ENCODE peak calls at places on chromosome 10, in five cellular contexts. C is H9, N is choroid plexus epithelial cell, I is A549, Q is GM10248. L is an unnamed sample.

GRCh38 chr10:95606922-95607321 is 45.8 kb upstream of the SORBS1 start:
- DNase-seq in C (no peak), N (peak), I (no peak), Q (no peak), L (no peak)

GRCh38 chr10:69375307-69376151 is 41.2 kb downstream of the TACR2 start:
- DNase-seq in C (peak), N (no peak), I (no peak), Q (no peak), L (peak)

GRCh38 chr10:72421895-72422540 is 67.3 kb upstream of the DNAJB12 start:
- DNase-seq in C (peak), N (no peak), I (no peak), Q (no peak), L (no peak)

GRCh38 chr10:122154733-122155366 is 116.2 kb upstream of the BTBD16 start:
- DNase-seq in C (peak), N (peak), I (no peak), Q (no peak), L (no peak)

GRCh38 chr10:116183733-116184447 is 89.1 kb downstream of the GFRA1 start:
- DNase-seq in C (peak), N (peak), I (no peak), Q (no peak), L (peak)

GRCh38 chr10:126199221-126199998 is 188.9 kb downstream of the ADAM12 start:
- DNase-seq in C (no peak), N (peak), I (peak), Q (no peak), L (no peak)

GRCh38 chr10:122492006-122492405 is 30.7 kb downstream of the HTRA1 start:
- DNase-seq in C (no peak), N (no peak), I (no peak), Q (no peak), L (no peak)

GRCh38 chr10:20350509-20350908 is 534.3 kb downstream of the PLXDC2 start:
- DNase-seq in C (no peak), N (no peak), I (no peak), Q (no peak), L (no peak)

GRCh38 chr10:48974757-48975156 is 35.1 kb upstream of the LRRC18 start:
- DNase-seq in C (no peak), N (no peak), I (no peak), Q (no peak), L (no peak)

GRCh38 chr10:30786131-30786530 is 156.6 kb upstream of the LYZL2 start:
- DNase-seq in C (no peak), N (no peak), I (no peak), Q (no peak), L (no peak)

GRCh38 chr10:69446650-69447151 is 4.6 kb upstream of the TSPAN15 start:
- DNase-seq in C (no peak), N (peak), I (peak), Q (no peak), L (no peak)

GRCh38 chr10:86646933-86647332 is 7.4 kb upstream of the OPN4 start:
- DNase-seq in C (no peak), N (no peak), I (no peak), Q (no peak), L (no peak)

GRCh38 chr10:86642499-86642898 is 11.8 kb upstream of the OPN4 start:
- DNase-seq in C (no peak), N (no peak), I (peak), Q (peak), L (no peak)

GRCh38 chr10:86646532-86646931 is 7.8 kb upstream of the OPN4 start:
- DNase-seq in C (no peak), N (no peak), I (no peak), Q (peak), L (no peak)

GRCh38 chr10:86645111-86645445 is 9.3 kb upstream of the OPN4 start:
- DNase-seq in C (peak), N (no peak), I (no peak), Q (peak), L (no peak)

GRCh38 chr10:86644412-86645110 is 9.8 kb upstream of the OPN4 start:
- DNase-seq in C (peak), N (peak), I (no peak), Q (peak), L (no peak)
- TF ChIP-seq CTCF in C (peak), N (peak), I (no peak), Q (peak), L (no peak)

GRCh38 chr10:16853201-16853600 is 36.0 kb upstream of the RSU1 start:
- DNase-seq in C (no peak), N (peak), I (no peak), Q (no peak), L (no peak)
- TF ChIP-seq CTCF in C (peak), N (peak), I (peak), Q (peak), L (peak)

GRCh38 chr10:119815671-119816070 is 57.0 kb downstream of the MCMBP start:
- DNase-seq in C (no peak), N (no peak), I (no peak), Q (no peak), L (no peak)

GRCh38 chr10:119821172-119821571 is 51.5 kb downstream of the MCMBP start:
- DNase-seq in C (no peak), N (no peak), I (no peak), Q (no peak), L (no peak)

GRCh38 chr10:119818889-119819270 is 53.8 kb downstream of the MCMBP start:
- DNase-seq in C (peak), N (no peak), I (no peak), Q (no peak), L (peak)

GRCh38 chr10:119812684-119813083 is 60.0 kb downstream of the MCMBP start:
- DNase-seq in C (no peak), N (no peak), I (no peak), Q (no peak), L (no peak)

GRCh38 chr10:119817991-119818888 is 54.4 kb downstream of the MCMBP start:
- DNase-seq in C (peak), N (peak), I (no peak), Q (peak), L (peak)
- TF ChIP-seq CTCF in C (peak), N (peak), I (no peak), Q (no peak), L (peak)

GRCh38 chr10:71325258-71325657 is 6.2 kb downstream of the SLC29A3 start:
- DNase-seq in C (no peak), N (no peak), I (no peak), Q (no peak), L (no peak)

GRCh38 chr10:71330789-71331404 is 11.8 kb downstream of the SLC29A3 start:
- DNase-seq in C (no peak), N (no peak), I (no peak), Q (no peak), L (no peak)

GRCh38 chr10:71324743-71325142 is 5.7 kb downstream of the SLC29A3 start:
- DNase-seq in C (no peak), N (no peak), I (no peak), Q (no peak), L (no peak)

GRCh38 chr10:71323407-71323806 is 4.3 kb downstream of the SLC29A3 start:
- DNase-seq in C (no peak), N (peak), I (peak), Q (no peak), L (no peak)

GRCh38 chr10:71326464-71326881 is 7.4 kb downstream of the SLC29A3 start:
- DNase-seq in C (no peak), N (no peak), I (no peak), Q (no peak), L (no peak)
- TF ChIP-seq CTCF in C (no peak), N (no peak), I (no peak), Q (no peak), L (no peak)

DNA sequence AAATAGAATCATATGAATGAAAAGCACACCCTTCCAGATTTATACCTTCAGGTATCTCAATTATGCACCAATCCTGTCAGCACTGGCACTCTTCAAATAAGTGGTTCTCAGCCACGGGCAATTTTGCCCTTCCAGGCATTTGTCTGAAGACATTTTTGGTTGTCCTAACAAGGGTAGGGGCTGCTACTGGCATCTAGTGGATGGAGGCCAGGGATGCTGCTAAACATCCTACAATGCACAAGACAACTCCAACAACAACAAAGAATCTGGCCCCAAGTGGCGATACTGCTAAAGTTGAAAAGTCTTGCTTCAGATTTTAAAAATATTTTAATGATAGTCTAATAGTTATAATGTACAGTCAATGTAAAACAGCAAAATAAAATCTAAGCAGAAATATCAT is 16.1 kb downstream of the CCDC186 start:
- DNase-seq in C (no peak), N (no peak), I (no peak), Q (no peak), L (no peak)
- TF ChIP-seq CTCF in C (peak), N (no peak), I (no peak), Q (no peak), L (no peak)

GRCh38 chr10:93992400-93993030 is 1.2 kb upstream of the PLCE1 start:
- DNase-seq in C (no peak), N (peak), I (peak), Q (no peak), L (no peak)
- TF ChIP-seq CTCF in C (peak), N (peak), I (no peak), Q (no peak), L (peak)

GRCh38 chr10:794382-794956 is 105.0 kb upstream of the DIP2C start:
- DNase-seq in C (peak), N (peak), I (no peak), Q (no peak), L (no peak)
- TF ChIP-seq CTCF in C (peak), N (peak), I (no peak), Q (no peak), L (no peak)

DNA sequence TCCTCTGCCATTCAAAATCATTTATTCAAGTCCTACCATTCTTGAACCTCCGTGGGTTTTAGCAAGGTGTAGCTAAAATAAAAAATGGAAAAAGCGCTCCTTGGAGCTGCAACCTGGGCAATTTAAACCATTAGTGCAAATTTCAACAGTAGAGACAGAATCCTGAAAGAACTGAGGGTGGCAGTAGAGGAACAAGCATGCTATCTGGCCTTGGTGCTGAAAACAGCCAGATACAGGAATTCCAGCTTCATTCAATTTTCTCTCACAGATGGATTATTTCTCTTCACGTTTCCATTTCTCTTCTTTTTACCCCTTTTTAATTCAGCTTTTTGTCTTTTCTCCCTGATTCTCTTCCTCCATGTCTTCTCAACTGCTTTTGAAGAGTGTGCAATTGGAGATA is 77.7 kb downstream of the OTUD1 start:
- DNase-seq in C (no peak), N (peak), I (no peak), Q (no peak), L (peak)
- TF ChIP-seq CTCF in C (peak), N (peak), I (peak), Q (peak), L (peak)

DNA sequence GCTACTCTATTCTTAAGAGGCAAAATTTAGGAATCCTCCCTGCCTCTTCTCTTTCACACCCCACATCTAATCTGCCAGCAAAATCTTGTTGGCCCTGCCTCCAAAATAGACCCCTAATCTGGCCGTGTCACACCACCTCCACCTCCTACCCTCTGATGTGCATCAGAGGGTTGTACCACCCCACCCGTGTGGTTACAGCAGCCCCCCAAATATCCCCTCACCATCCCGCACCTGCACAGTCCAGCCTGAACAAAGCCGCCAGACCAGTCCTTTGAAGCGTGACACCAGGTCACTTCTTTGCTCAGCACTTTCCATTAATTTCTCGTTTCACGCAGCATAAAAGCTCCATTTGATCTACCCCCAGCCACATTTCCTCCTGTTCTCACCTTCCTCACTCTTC is 789 bp upstream of the XPNPEP1 start:
- DNase-seq in C (no peak), N (no peak), I (no peak), Q (no peak), L (no peak)
- TF ChIP-seq CTCF in C (no peak), N (no peak), I (no peak), Q (no peak), L (no peak)

GRCh38 chr10:133154996-133155778 is 4.8 kb upstream of the KNDC1 start:
- DNase-seq in C (no peak), N (no peak), I (no peak), Q (no peak), L (no peak)

GRCh38 chr10:133157662-133158436 is 2.2 kb upstream of the KNDC1 start:
- DNase-seq in C (peak), N (no peak), I (no peak), Q (no peak), L (no peak)

GRCh38 chr10:133151528-133151927 is 8.5 kb upstream of the KNDC1 start:
- DNase-seq in C (peak), N (no peak), I (no peak), Q (no peak), L (no peak)

GRCh38 chr10:133156674-133157579 is 3.1 kb upstream of the KNDC1 start:
- DNase-seq in C (no peak), N (no peak), I (no peak), Q (no peak), L (no peak)

GRCh38 chr10:133154411-133154810 is 5.6 kb upstream of the KNDC1 start:
- DNase-seq in C (no peak), N (no peak), I (no peak), Q (no peak), L (no peak)
- TF ChIP-seq CTCF in C (no peak), N (no peak), I (no peak), Q (no peak), L (no peak)